ENCODE peak calls at places on chromosomes 7 and 10, in ten cellular contexts. Z is GM12865; U is activated CD8-positive, alpha-beta T cell treated with anti-CD3 and anti-CD28 coated beads, Interleukin-2, amount 10 ng/mL, durations not matched to agents 7 days and 5 days; L is midbrain; H is stimulated activated CD8-positive, alpha-beta memory T cell treated with anti-CD3 and anti-CD28 coated beads, Interleukin-15, amount 100 ng/mL, for 24 hours; P is HEK293T; R is activated T-cell treated with anti-CD3 and anti-CD28 coated beads for 4 hours; J is endodermal cell; X is HAP-1; G is EL. F is an unnamed sample.

GRCh38 chr7:148230341-148230740 is 360.2 kb upstream of the C7orf33 start:
- DNase-seq in R (no peak), L (no peak), U (no peak), Z (no peak), H (no peak), X (no peak), J (no peak), G (no peak), P (no peak), F (no peak)

GRCh38 chr10:88270871-88271713 is 312.0 kb downstream of the RNLS start:
- DNase-seq in R (no peak), P (no peak), Z (peak), H (no peak), U (peak), X (no peak), J (no peak), G (peak), L (no peak), F (no peak)

GRCh38 chr10:132069849-132070182 is 4.1 kb downstream of the JAKMIP3 start:
- DNase-seq in G (no peak), R (no peak), P (no peak), X (no peak), H (no peak), U (no peak), L (no peak), Z (no peak), J (no peak), F (no peak)

GRCh38 chr7:155979994-155980393 is 167.7 kb upstream of the SHH start:
- DNase-seq in H (no peak), U (no peak), Z (no peak), G (no peak), L (no peak), R (no peak), P (no peak), X (no peak), J (peak), F (no peak)

GRCh38 chr7:130432886-130433285 is 7.9 kb downstream of the CEP41 start:
- DNase-seq in P (no peak), G (peak), Z (no peak), L (no peak), R (no peak), X (no peak), H (no peak), U (no peak), J (no peak), F (no peak)

GRCh38 chr7:3899559-3899991 is 598.5 kb downstream of the SDK1 start:
- DNase-seq in G (no peak), L (no peak), U (no peak), X (no peak), R (no peak), H (no peak), J (peak), Z (no peak), P (no peak), F (no peak)

GRCh38 chr10:109784236-109784635 is 139.1 kb downstream of the XPNPEP1 start:
- DNase-seq in G (peak), L (no peak), R (no peak), P (no peak), X (no peak), Z (no peak), U (no peak), H (no peak), J (no peak), F (no peak)

GRCh38 chr7:134742688-134743350 is 36.6 kb upstream of the CALD1 start:
- DNase-seq in X (no peak), J (no peak), P (no peak), Z (no peak), L (no peak), U (no peak), G (peak), H (no peak), R (no peak), F (no peak)

GRCh38 chr10:28939352-28940157 is 262.2 kb downstream of the BAMBI start:
- DNase-seq in Z (no peak), P (peak), L (peak), H (no peak), G (peak), J (peak), U (no peak), R (no peak), X (peak), F (no peak)

GRCh38 chr7:8125680-8126444 is 136.1 kb downstream of the ICA1 start:
- DNase-seq in L (no peak), R (peak), Z (peak), X (no peak), G (no peak), U (peak), P (no peak), H (peak), J (peak), F (peak)

GRCh38 chr10:14405076-14406065 is 74.6 kb upstream of the FRMD4A start:
- DNase-seq in H (no peak), U (no peak), X (no peak), G (peak), Z (no peak), L (no peak), J (no peak), P (no peak), R (no peak), F (no peak)

GRCh38 chr7:91718071-91718470 is 162.4 kb downstream of the MTERF1 start:
- DNase-seq in J (peak), Z (no peak), L (no peak), X (no peak), G (no peak), P (no peak), R (no peak), H (no peak), U (no peak), F (no peak)

GRCh38 chr7:70833726-70834125 is 298.2 kb upstream of the GALNT17 start:
- DNase-seq in G (peak), H (no peak), L (no peak), X (no peak), J (no peak), U (no peak), R (no peak), Z (no peak), P (no peak), F (no peak)

GRCh38 chr10:23404461-23404980 is 34.4 kb upstream of the OTUD1 start:
- DNase-seq in H (no peak), Z (no peak), P (no peak), U (no peak), R (no peak), J (no peak), L (no peak), X (no peak), G (peak), F (no peak)

GRCh38 chr7:124764847-124765400 is 668 bp downstream of the GPR37 start:
- DNase-seq in H (no peak), G (peak), U (peak), Z (peak), R (no peak), J (peak), L (no peak), X (peak), P (no peak), F (peak)

GRCh38 chr10:7507887-7508726 is 97.3 kb upstream of the SFMBT2 start:
- DNase-seq in H (no peak), X (no peak), Z (peak), G (no peak), L (no peak), P (no peak), U (peak), R (no peak), J (no peak), F (peak)

GRCh38 chr7:72441791-72442190 is 29.7 kb upstream of the CALN1 start:
- DNase-seq in Z (no peak), U (no peak), X (no peak), G (no peak), R (no peak), H (no peak), J (peak), L (no peak), P (no peak), F (no peak)

GRCh38 chr10:72689660-72690059 is 2.3 kb upstream of the MCU start:
- DNase-seq in U (no peak), Z (no peak), L (no peak), X (no peak), J (no peak), G (no peak), P (no peak), H (no peak), R (no peak), F (no peak)

GRCh38 chr10:104339469-104340098 is 1.3 kb upstream of the ITPRIP start:
- DNase-seq in U (peak), L (peak), G (peak), J (peak), R (no peak), H (no peak), P (no peak), Z (no peak), X (no peak), F (peak)

F was measured in naive B cell.